ENCODE peak calls at places on chromosomes 3 and 15, in five cellular contexts. One of them, this sample, is unnamed.

GRCh38 chr3:32577621-32578556 is 7.2 kb upstream of the DYNC1LI1 start:
- DNase-seq in Right ventricle myocardium inferior: no peak
- DNase-seq in upper lobe of right lung: no peak
- DNase-seq in stimulated activated CD8-positive, alpha-beta memory T cell treated with anti-CD3 and anti-CD28 coated beads, Interleukin-12 subunit alpha, Interleukin-12 subunit beta, amount 100 ng/mL, for 4 hours: no peak
- DNase-seq in HFFc6: peak
- DNase-seq in this sample: no peak

GRCh38 chr15:78365931-78366330 is 25.8 kb downstream of the CRABP1 start:
- DNase-seq in Right ventricle myocardium inferior: no peak
- DNase-seq in upper lobe of right lung: no peak
- DNase-seq in stimulated activated CD8-positive, alpha-beta memory T cell treated with anti-CD3 and anti-CD28 coated beads, Interleukin-12 subunit alpha, Interleukin-12 subunit beta, amount 100 ng/mL, for 4 hours: no peak
- DNase-seq in HFFc6: no peak
- DNase-seq in this sample: peak

GRCh38 chr15:35722506-35722905 is 176.5 kb upstream of the DPH6 start:
- DNase-seq in Right ventricle myocardium inferior: no peak
- DNase-seq in upper lobe of right lung: no peak
- DNase-seq in stimulated activated CD8-positive, alpha-beta memory T cell treated with anti-CD3 and anti-CD28 coated beads, Interleukin-12 subunit alpha, Interleukin-12 subunit beta, amount 100 ng/mL, for 4 hours: no peak
- DNase-seq in HFFc6: no peak
- DNase-seq in this sample: no peak

GRCh38 chr3:64190517-64191515 is 34.5 kb downstream of the PRICKLE2 start:
- DNase-seq in Right ventricle myocardium inferior: no peak
- DNase-seq in upper lobe of right lung: no peak
- DNase-seq in stimulated activated CD8-positive, alpha-beta memory T cell treated with anti-CD3 and anti-CD28 coated beads, Interleukin-12 subunit alpha, Interleukin-12 subunit beta, amount 100 ng/mL, for 4 hours: no peak
- DNase-seq in HFFc6: peak
- DNase-seq in this sample: no peak

GRCh38 chr3:141421639-141422319 is 53.5 kb downstream of the ZBTB38 start:
- DNase-seq in Right ventricle myocardium inferior: no peak
- DNase-seq in upper lobe of right lung: no peak
- DNase-seq in stimulated activated CD8-positive, alpha-beta memory T cell treated with anti-CD3 and anti-CD28 coated beads, Interleukin-12 subunit alpha, Interleukin-12 subunit beta, amount 100 ng/mL, for 4 hours: no peak
- DNase-seq in HFFc6: peak
- DNase-seq in this sample: no peak

GRCh38 chr3:51503007-51503406 is 3.2 kb upstream of the DCAF1 start:
- DNase-seq in Right ventricle myocardium inferior: no peak
- DNase-seq in upper lobe of right lung: no peak
- DNase-seq in stimulated activated CD8-positive, alpha-beta memory T cell treated with anti-CD3 and anti-CD28 coated beads, Interleukin-12 subunit alpha, Interleukin-12 subunit beta, amount 100 ng/mL, for 4 hours: no peak
- DNase-seq in HFFc6: no peak
- DNase-seq in this sample: no peak

GRCh38 chr3:72397586-72397985 is 450.7 kb downstream of the SHQ1 start:
- DNase-seq in Right ventricle myocardium inferior: no peak
- DNase-seq in upper lobe of right lung: no peak
- DNase-seq in stimulated activated CD8-positive, alpha-beta memory T cell treated with anti-CD3 and anti-CD28 coated beads, Interleukin-12 subunit alpha, Interleukin-12 subunit beta, amount 100 ng/mL, for 4 hours: no peak
- DNase-seq in HFFc6: no peak
- DNase-seq in this sample: no peak

GRCh38 chr15:99369250-99369649 is 118.0 kb downstream of the LRRC28 start:
- DNase-seq in Right ventricle myocardium inferior: no peak
- DNase-seq in upper lobe of right lung: no peak
- DNase-seq in stimulated activated CD8-positive, alpha-beta memory T cell treated with anti-CD3 and anti-CD28 coated beads, Interleukin-12 subunit alpha, Interleukin-12 subunit beta, amount 100 ng/mL, for 4 hours: no peak
- DNase-seq in HFFc6: no peak
- DNase-seq in this sample: no peak

GRCh38 chr15:33200903-33201302 is 6.4 kb upstream of the FMN1 start:
- DNase-seq in Right ventricle myocardium inferior: no peak
- DNase-seq in upper lobe of right lung: no peak
- DNase-seq in stimulated activated CD8-positive, alpha-beta memory T cell treated with anti-CD3 and anti-CD28 coated beads, Interleukin-12 subunit alpha, Interleukin-12 subunit beta, amount 100 ng/mL, for 4 hours: no peak
- DNase-seq in HFFc6: no peak
- DNase-seq in this sample: no peak

GRCh38 chr15:44435893-44436667 is 8.7 kb downstream of the CTDSPL2 start:
- DNase-seq in Right ventricle myocardium inferior: no peak
- DNase-seq in upper lobe of right lung: no peak
- DNase-seq in stimulated activated CD8-positive, alpha-beta memory T cell treated with anti-CD3 and anti-CD28 coated beads, Interleukin-12 subunit alpha, Interleukin-12 subunit beta, amount 100 ng/mL, for 4 hours: no peak
- DNase-seq in HFFc6: peak
- DNase-seq in this sample: no peak

GRCh38 chr3:36557708-36558100 is 177.4 kb downstream of the STAC start:
- DNase-seq in Right ventricle myocardium inferior: no peak
- DNase-seq in upper lobe of right lung: no peak
- DNase-seq in stimulated activated CD8-positive, alpha-beta memory T cell treated with anti-CD3 and anti-CD28 coated beads, Interleukin-12 subunit alpha, Interleukin-12 subunit beta, amount 100 ng/mL, for 4 hours: no peak
- DNase-seq in HFFc6: no peak
- DNase-seq in this sample: no peak

GRCh38 chr15:63764124-63764827 is 69.5 kb downstream of the HERC1 start:
- DNase-seq in Right ventricle myocardium inferior: no peak
- DNase-seq in upper lobe of right lung: no peak
- DNase-seq in stimulated activated CD8-positive, alpha-beta memory T cell treated with anti-CD3 and anti-CD28 coated beads, Interleukin-12 subunit alpha, Interleukin-12 subunit beta, amount 100 ng/mL, for 4 hours: no peak
- DNase-seq in HFFc6: no peak
- DNase-seq in this sample: no peak

GRCh38 chr3:148789156-148789555 is 38.5 kb upstream of the CPB1 start:
- DNase-seq in Right ventricle myocardium inferior: no peak
- DNase-seq in upper lobe of right lung: no peak
- DNase-seq in stimulated activated CD8-positive, alpha-beta memory T cell treated with anti-CD3 and anti-CD28 coated beads, Interleukin-12 subunit alpha, Interleukin-12 subunit beta, amount 100 ng/mL, for 4 hours: no peak
- DNase-seq in HFFc6: peak
- DNase-seq in this sample: no peak

GRCh38 chr3:11480663-11481298 is 162.9 kb downstream of the VGLL4 start:
- DNase-seq in Right ventricle myocardium inferior: no peak
- DNase-seq in upper lobe of right lung: no peak
- DNase-seq in stimulated activated CD8-positive, alpha-beta memory T cell treated with anti-CD3 and anti-CD28 coated beads, Interleukin-12 subunit alpha, Interleukin-12 subunit beta, amount 100 ng/mL, for 4 hours: no peak
- DNase-seq in HFFc6: no peak
- DNase-seq in this sample: no peak

GRCh38 chr3:188680189-188680588 is 491.6 kb upstream of the TPRG1 start:
- DNase-seq in Right ventricle myocardium inferior: no peak
- DNase-seq in upper lobe of right lung: no peak
- DNase-seq in stimulated activated CD8-positive, alpha-beta memory T cell treated with anti-CD3 and anti-CD28 coated beads, Interleukin-12 subunit alpha, Interleukin-12 subunit beta, amount 100 ng/mL, for 4 hours: no peak
- DNase-seq in HFFc6: no peak
- DNase-seq in this sample: no peak